ENCODE peak calls at places on chromosome 12, in four cellular contexts. Q is suprapubic skin, P is tibial nerve, Y is uterus. X is an unnamed sample.

GRCh38 chr12:99619389-99620158 is 28.0 kb upstream of the GARIN6 start:
- DNase-seq in Q (no peak), P (no peak), Y (no peak), X (no peak)

GRCh38 chr12:63045020-63045860 is 105.8 kb downstream of the AVPR1A start:
- DNase-seq in Q (no peak), P (no peak), Y (no peak), X (no peak)

GRCh38 chr12:51393676-51394545 is 2.7 kb upstream of the GALNT6 start:
- DNase-seq in Q (peak; percentile 69), P (no peak), Y (no peak), X (peak; percentile 47)

GRCh38 chr12:94721173-94721572 is 70.8 kb upstream of the TMCC3 start:
- DNase-seq in Q (no peak), P (no peak), Y (no peak), X (no peak)

GRCh38 chr12:69570545-69571399 is 14.5 kb upstream of the CCT2 start:
- DNase-seq in Q (no peak), P (peak; percentile 23), Y (peak; percentile 43), X (peak; percentile 57)

GRCh38 chr12:132560831-132561783 is 49.3 kb downstream of the LRCOL1 start:
- DNase-seq in Q (no peak), P (no peak), Y (no peak), X (peak; percentile 45)

GRCh38 chr12:119594399-119594730 is 791 bp downstream of the TMEM233 start:
- DNase-seq in Q (no peak), P (no peak), Y (no peak), X (no peak)

GRCh38 chr12:42162940-42163339 is 18.3 kb upstream of the GXYLT1 start:
- DNase-seq in Q (no peak), P (no peak), Y (no peak), X (no peak)

GRCh38 chr12:2244013-2244861 is 191.4 kb downstream of the CACNA1C start:
- DNase-seq in Q (no peak), P (no peak), Y (peak; percentile 61), X (no peak)

GRCh38 chr12:1117970-1118563 is 127.0 kb downstream of the ERC1 start:
- DNase-seq in Q (peak; percentile 85), P (peak; percentile 61), Y (peak; percentile 65), X (peak; percentile 57)

GRCh38 chr12:110379642-110380041 is 23.9 kb downstream of the ANAPC7 start:
- DNase-seq in Q (no peak), P (no peak), Y (no peak), X (no peak)
- H3K9me3 ChIP-seq in Q (no peaks in the 10 kb centered on the region), P (no peaks in the 10 kb centered on the region), Y (no peaks in the 10 kb centered on the region), X (no peaks in the 10 kb centered on the region)

GRCh38 chr12:75764091-75764490 is 252.7 kb upstream of the KRR1 start:
- DNase-seq in Q (no peak), P (no peak), Y (no peak), X (no peak)
- H3K4me1 ChIP-seq in Q (no peaks in the 10 kb centered on the region), P (no peaks in the 10 kb centered on the region), Y (no peaks in the 10 kb centered on the region), X (no peaks in the 10 kb centered on the region)

GRCh38 chr12:52787324-52787996 is 8.5 kb downstream of the KRT3 start:
- DNase-seq in Q (peak; percentile 60), P (no peak), Y (no peak), X (no peak)

GRCh38 chr12:52783563-52784316 is 6.6 kb upstream of the KRT76 start:
- DNase-seq in Q (peak; percentile 47), P (no peak), Y (no peak), X (no peak)

GRCh38 chr12:52782502-52782901 is 5.4 kb upstream of the KRT76 start:
- DNase-seq in Q (no peak), P (no peak), Y (no peak), X (no peak)

GRCh38 chr12:52781399-52782082 is 4.4 kb upstream of the KRT76 start:
- DNase-seq in Q (no peak), P (no peak), Y (no peak), X (no peak)

DNA sequence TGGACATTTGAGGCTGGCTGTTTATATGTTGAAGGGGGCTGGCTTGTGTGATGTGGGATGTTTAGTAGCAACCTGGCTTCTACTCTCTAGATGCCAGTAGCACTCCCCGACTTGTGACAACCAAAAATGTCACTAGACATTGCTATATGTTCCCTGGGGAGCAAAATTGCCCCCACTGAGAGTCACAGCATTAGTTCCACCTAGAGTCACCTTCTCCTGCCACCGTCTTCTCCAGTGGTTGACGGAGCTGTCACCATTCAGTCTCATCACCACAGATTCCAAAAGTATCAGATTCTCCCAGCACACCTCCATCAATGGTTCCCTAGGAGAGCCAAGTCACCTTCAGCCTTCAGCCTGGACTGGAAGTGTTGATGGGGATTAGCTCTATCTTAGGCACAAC is 7.8 kb upstream of the KRT76 start:
- DNase-seq in Q (peak; percentile 8), P (no peak), Y (no peak), X (no peak)
- H3K27me3 ChIP-seq in Q (peaks cover 11% of the 10 kb centered on the region), P (peaks cover 16% of the 10 kb centered on the region), Y (no peaks in the 10 kb centered on the region), X (no peaks in the 10 kb centered on the region)

DNA sequence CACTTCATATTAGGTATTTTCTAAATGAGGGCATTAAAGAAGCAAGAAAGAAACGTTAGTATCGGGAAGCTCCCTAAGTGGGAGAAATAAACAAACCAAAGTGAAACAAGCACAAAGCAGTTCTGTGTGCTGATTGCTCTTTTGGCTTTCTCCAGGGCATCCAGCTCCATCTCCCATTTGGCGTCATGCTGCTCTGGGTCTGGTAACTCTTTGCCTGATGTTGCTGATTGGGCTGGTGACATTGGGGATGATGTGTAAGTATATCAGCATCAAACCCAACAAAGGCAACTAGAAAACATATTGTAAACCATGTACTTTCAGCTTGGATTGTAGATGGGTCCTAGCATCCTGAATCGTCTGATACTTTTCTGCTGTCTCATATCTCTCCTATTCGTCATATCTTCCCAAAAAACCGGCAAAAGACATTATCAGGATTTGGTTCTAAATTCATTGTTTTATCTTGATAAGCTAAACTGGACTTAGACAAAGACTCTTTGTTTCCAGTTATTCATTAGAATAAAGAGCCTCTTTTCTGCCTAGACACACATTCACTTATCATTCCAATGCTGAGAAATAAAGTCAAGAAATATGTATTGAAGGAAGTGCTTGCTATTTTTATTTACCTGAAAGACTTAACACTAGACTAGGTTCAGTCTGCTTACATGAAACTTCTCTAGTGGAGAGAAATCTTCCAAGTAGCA is 2.4 kb downstream of the CLEC12B start:
- DNase-seq in Q (no peak), P (no peak), Y (no peak), X (no peak)
- H3K9me3 ChIP-seq in Q (no peaks in the 10 kb centered on the region), P (no peaks in the 10 kb centered on the region), Y (no peaks in the 10 kb centered on the region), X (no peaks in the 10 kb centered on the region)

GRCh38 chr12:124458220-124458991 is 109.0 kb downstream of the NCOR2 start:
- DNase-seq in Q (no peak), P (no peak), Y (no peak), X (no peak)

GRCh38 chr12:124456133-124456651 is 111.2 kb downstream of the NCOR2 start:
- DNase-seq in Q (no peak), P (no peak), Y (no peak), X (no peak)

GRCh38 chr12:124456652-124457152 is 110.7 kb downstream of the NCOR2 start:
- DNase-seq in Q (no peak), P (no peak), Y (no peak), X (peak; percentile 57)

GRCh38 chr12:124458992-124459851 is 108.2 kb downstream of the NCOR2 start:
- DNase-seq in Q (no peak), P (no peak), Y (no peak), X (no peak)

GRCh38 chr12:124457287-124458219 is 109.9 kb downstream of the NCOR2 start:
- DNase-seq in Q (peak; percentile 94), P (peak; percentile 82), Y (peak; percentile 84), X (peak; percentile 57)
- H3K4me1 ChIP-seq in Q (peaks cover 54% of the 10 kb centered on the region), P (peaks cover 55% of the 10 kb centered on the region), Y (peaks cover 12% of the 10 kb centered on the region), X (peaks cover 47% of the 10 kb centered on the region)

DNA sequence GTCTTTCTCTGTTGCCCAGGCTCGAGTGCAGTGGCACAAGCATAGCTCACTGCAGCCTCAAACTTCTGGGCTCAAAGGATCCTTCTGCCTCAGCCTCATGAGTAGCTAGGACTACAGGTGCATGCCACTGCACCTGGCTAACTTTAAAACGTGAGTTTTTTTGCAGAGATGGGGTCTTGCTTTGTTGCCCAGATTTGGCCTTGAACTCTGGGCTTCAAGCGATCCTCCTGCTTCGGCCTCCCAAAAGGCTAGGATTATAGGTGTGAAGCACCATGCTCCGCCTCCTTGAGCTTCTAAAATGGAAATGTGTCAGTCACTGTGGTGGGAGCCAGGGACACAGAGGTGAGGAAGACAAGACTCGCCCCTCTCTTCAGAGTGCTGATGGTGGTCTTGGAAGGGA is 45.6 kb downstream of the WSCD2 start:
- DNase-seq in Q (no peak), P (no peak), Y (no peak), X (no peak)
- H3K27me3 ChIP-seq in Q (peaks cover 5% of the 10 kb centered on the region), P (no peaks in the 10 kb centered on the region), Y (no peaks in the 10 kb centered on the region), X (no peaks in the 10 kb centered on the region)